ENCODE peak calls at places on chromosomes 5 and 9, in seven cellular contexts. K, F, Y, X, H, E and A are unnamed samples.

GRCh38 chr5:7795311-7795710 is 55.6 kb downstream of the CFAP90 start:
- DNase-seq in X (no peak), E (no peak), Y (no peak), F (no peak), K (no peak), H (no peak), A (no peak)

GRCh38 chr5:132457371-132458225 is 33.0 kb downstream of the IRF1 start:
- DNase-seq in E (no peak), X (peak; percentile 76), Y (peak; percentile 89), K (no peak), H (no peak), F (no peak), A (no peak)

GRCh38 chr9:135224921-135225541 is 137.6 kb downstream of the OLFM1 start:
- DNase-seq in H (no peak), Y (no peak), X (no peak), E (no peak), F (no peak), K (no peak), A (no peak)

GRCh38 chr9:133609311-133610098 is at the start of gene FAM163B:
- DNase-seq in X (no peak), K (peak; percentile 89), F (peak; percentile 86), H (peak; percentile 22), Y (peak; percentile 22), E (no peak), A (no peak)

GRCh38 chr5:32677023-32677422 is 34.1 kb upstream of the NPR3 start:
- DNase-seq in K (no peak), H (no peak), X (no peak), E (no peak), F (no peak), Y (no peak), A (no peak)

GRCh38 chr9:90442738-90443137 is 199.9 kb downstream of the DIRAS2 start:
- DNase-seq in E (no peak), F (no peak), X (no peak), H (no peak), K (no peak), Y (no peak), A (no peak)

GRCh38 chr9:32264171-32264862 is 120.1 kb upstream of the ACO1 start:
- DNase-seq in E (no peak), H (no peak), Y (peak; percentile 14), F (peak; percentile 11), X (no peak), K (peak; percentile 2), A (no peak)

GRCh38 chr5:85388752-85389151 is 1004.1 kb upstream of the EDIL3 start:
- DNase-seq in H (no peak), E (no peak), F (no peak), Y (no peak), X (no peak), K (no peak), A (no peak)

GRCh38 chr9:127634021-127634420 is 21.9 kb downstream of the STXBP1 start:
- DNase-seq in K (no peak), F (no peak), Y (no peak), X (no peak), E (no peak), H (peak; percentile 49), A (no peak)

GRCh38 chr5:149611327-149611726 is 30.0 kb downstream of the ARHGEF37 start:
- DNase-seq in H (no peak), K (no peak), Y (peak; percentile 94), E (no peak), F (peak; percentile 58), X (no peak), A (no peak)

GRCh38 chr5:172926796-172927195 is 32.4 kb upstream of the RPL26L1 start:
- DNase-seq in K (no peak), E (no peak), X (no peak), F (no peak), Y (no peak), H (no peak), A (no peak)

GRCh38 chr5:1961952-1962595 is 79.3 kb upstream of the IRX4 start:
- DNase-seq in E (peak; percentile 74), Y (no peak), X (no peak), K (no peak), F (no peak), H (no peak), A (no peak)

GRCh38 chr5:134275822-134276221 is 49.9 kb upstream of the PPP2CA start:
- DNase-seq in H (no peak), E (no peak), X (no peak), K (no peak), Y (peak; percentile 48), F (no peak), A (no peak)

GRCh38 chr5:102823441-102823874 is 68.4 kb downstream of the PAM start:
- DNase-seq in X (no peak), H (peak; percentile 71), Y (peak; percentile 62), K (no peak), E (no peak), F (peak; percentile 10), A (no peak)

GRCh38 chr5:89133129-89133528 is 250.1 kb upstream of the MEF2C start:
- DNase-seq in H (no peak), F (no peak), Y (no peak), K (no peak), X (no peak), E (no peak), A (no peak)

GRCh38 chr9:131276107-131276888 is at the start of gene FAM78A:
- DNase-seq in X (peak; percentile 51), E (no peak), K (peak; percentile 48), Y (no peak), F (peak; percentile 35), H (peak; percentile 60), A (no peak)

GRCh38 chr5:93598141-93598996 is 15.3 kb downstream of the NR2F1 start:
- DNase-seq in H (no peak), K (no peak), Y (peak; percentile 56), F (no peak), E (peak; percentile 87), X (no peak), A (no peak)
- H3K4me3 ChIP-seq in H (no peak overlapping the region), K (no peak overlapping the region), Y (no peak overlapping the region), F (no peak overlapping the region), E (no peak overlapping the region), X (no peak overlapping the region), A (no peak overlapping the region)

GRCh38 chr5:41683181-41683580 is 172.8 kb upstream of the PLCXD3 start:
- DNase-seq in E (no peak), Y (no peak), H (no peak), F (no peak), K (no peak), X (no peak), A (no peak)
- TF ChIP-seq CTCF in E (no peak), Y (no peak), H (no peak), F (no peak), K (no peak), X (no peak), A (no peak)

DNA sequence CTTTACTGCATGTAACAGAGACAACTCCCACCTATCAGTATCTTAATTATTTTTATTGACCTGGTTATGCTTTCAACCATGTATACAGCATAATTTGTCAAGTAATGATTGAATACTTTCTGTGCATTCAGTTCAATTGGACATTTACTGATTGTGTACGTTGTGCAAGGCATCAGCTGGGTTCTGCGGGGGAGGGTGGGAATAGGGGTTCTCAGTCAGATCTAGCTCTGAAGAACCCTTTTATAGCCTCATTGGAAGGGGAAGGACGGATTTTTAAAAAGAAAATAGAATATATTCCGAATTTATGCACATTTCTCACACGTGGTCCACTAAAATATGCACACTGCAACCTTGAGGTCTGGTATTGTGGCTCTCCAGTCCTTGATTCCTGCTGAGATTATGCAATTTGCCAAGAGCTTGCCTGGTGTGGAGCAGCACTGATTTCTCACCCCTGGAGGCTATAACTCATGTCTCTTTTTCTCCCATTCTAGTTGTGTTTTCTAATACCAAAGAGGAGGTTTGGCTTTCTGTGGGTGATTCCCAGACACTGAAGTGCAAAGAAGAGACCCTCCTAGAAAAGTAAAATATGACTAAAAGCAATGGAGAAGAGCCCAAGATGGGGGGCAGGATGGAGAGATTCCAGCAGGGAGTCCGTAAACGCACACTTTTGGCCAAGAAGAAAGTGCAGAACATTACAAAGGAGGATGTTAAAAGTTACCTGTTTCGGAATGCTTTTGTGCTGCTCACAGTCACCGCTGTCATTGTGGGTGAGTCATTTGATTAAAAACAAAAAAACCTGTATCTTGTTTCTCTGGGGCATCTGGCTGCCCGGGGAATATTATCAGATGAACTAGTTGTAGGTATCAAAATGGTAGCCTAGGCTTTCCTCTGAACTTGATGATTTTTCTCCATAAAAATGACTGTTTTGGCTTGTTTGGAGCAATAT is 1.7 kb downstream of the SLC1A3 start:
- DNase-seq in E (no peak), H (no peak), Y (no peak), X (no peak), K (no peak), F (peak; percentile 23), A (no peak)
- H3K4me3 ChIP-seq in E (no peak overlapping the region), H (no peak overlapping the region), Y (no peak overlapping the region), X (no peak overlapping the region), K (peak overlapping the region; percentile 88), F (peak overlapping the region; percentile 72), A (no peak overlapping the region)

DNA sequence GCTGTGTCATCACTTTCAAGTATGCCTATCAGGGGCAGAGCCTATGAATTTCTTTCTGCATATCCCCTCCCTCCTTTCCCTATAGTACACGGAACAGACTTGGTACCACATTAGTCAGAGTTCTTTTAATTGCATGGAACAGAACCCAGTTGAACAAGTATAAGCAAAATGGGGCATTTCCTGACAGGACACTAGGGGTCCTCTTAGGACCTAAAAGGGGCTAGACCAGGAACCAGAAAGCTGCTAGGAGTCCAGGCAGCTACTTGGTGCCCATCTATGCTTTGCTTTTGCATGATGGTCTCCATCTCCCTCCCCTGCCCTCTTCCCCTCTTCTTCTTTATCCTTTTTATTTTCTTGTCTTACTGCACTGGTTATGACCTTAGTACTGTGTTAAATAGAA is 5.9 kb downstream of the BSPRY start:
- DNase-seq in F (no peak), Y (peak; percentile 12), H (no peak), K (peak; percentile 41), X (no peak), E (no peak), A (no peak)
- TF ChIP-seq CTCF in F (peak; percentile 8), Y (peak; percentile 30), H (no peak), K (peak; percentile 31), X (no peak), E (no peak), A (peak; percentile 15)

DNA sequence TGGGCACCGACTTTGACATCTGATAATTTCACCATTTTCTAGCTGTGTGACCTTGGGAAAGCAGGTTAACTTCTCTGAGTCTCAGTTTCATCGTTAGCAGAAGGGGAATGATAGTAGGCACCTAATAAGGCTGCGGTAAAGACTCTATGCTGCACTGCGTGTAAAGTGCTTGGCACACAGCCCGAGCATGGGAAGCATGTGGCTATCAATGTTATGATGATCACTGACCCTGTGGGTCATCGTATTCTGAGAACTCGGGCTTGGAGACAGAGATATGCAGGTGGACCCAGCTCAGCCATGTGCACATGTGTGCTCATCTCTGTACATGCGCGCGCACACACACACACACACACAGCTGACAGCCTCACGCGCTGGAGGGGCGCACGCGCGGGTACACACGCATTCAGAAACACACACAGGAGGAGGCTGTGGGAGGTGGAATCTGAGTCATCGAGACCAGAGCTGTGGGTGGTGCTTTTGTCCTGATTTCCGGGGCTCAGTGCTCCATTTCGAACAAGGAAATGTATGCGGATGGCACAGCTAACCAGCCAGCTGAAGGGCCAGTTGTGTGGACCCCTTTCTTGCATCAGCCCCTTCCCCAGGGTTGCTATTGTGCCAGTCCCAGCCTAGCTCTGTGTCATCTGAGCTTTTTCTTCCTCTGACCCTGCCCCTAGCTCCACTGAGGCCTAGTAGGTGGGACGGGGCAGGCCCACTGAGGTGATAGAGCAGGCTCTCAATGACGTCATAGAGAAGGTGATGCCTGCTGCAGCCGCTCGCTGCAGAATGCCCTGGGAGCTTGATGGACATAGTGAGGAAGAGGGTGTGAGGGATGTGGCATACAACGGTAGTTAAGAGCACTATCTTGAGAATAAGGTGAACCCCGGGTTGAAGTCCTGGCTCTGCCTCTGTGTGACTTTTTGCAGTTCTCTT is 11.2 kb upstream of the ARAP3 start:
- DNase-seq in K (no peak), H (no peak), F (no peak), E (no peak), Y (peak; percentile 55), X (no peak), A (no peak)
- H3K4me3 ChIP-seq in K (no peak overlapping the region), H (no peak overlapping the region), F (no peak overlapping the region), E (no peak overlapping the region), Y (no peak overlapping the region), X (no peak overlapping the region), A (no peak overlapping the region)